ENCODE peak calls at places on chromosomes 3 and 15, in seven cellular contexts. C, E, F, X, Z, O and J are unnamed samples.

GRCh38 chr3:180974286-180974685 is 15.2 kb downstream of the DNAJC19 start:
- DNase-seq in C (no peak), E (no peak), F (no peak), X (no peak), Z (no peak), O (no peak), J (no peak)

GRCh38 chr15:61917457-61917856 is 142.8 kb downstream of the VPS13C start:
- DNase-seq in C (no peak), E (no peak), F (no peak), X (no peak), Z (no peak), O (no peak), J (no peak)

GRCh38 chr15:70880781-70881180 is 11.5 kb downstream of the THAP10 start:
- DNase-seq in C (no peak), E (no peak), F (no peak), X (peak; percentile 40), Z (no peak), O (no peak), J (no peak)

GRCh38 chr15:85470549-85471271 is 90.3 kb downstream of the AKAP13 start:
- DNase-seq in C (no peak), E (no peak), F (no peak), X (no peak), Z (no peak), O (no peak), J (no peak)

GRCh38 chr3:82186017-82186416 is 424.6 kb upstream of the GBE1 start:
- DNase-seq in C (peak; percentile 20), E (no peak), F (no peak), X (no peak), Z (no peak), O (no peak), J (no peak)

GRCh38 chr15:97012986-97013385 is 682.5 kb downstream of the NR2F2 start:
- DNase-seq in C (no peak), E (no peak), F (no peak), X (no peak), Z (no peak), O (no peak), J (no peak)

GRCh38 chr15:76823903-76824302 is 81.2 kb downstream of the SCAPER start:
- DNase-seq in C (no peak), E (no peak), F (no peak), X (no peak), Z (no peak), O (no peak), J (no peak)

GRCh38 chr3:150077107-150077506 is 106.4 kb upstream of the PFN2 start:
- DNase-seq in C (no peak), E (no peak), F (no peak), X (no peak), Z (no peak), O (no peak), J (no peak)

GRCh38 chr3:191175102-191175501 is 23.9 kb upstream of the OSTN start:
- DNase-seq in C (no peak), E (no peak), F (no peak), X (no peak), Z (no peak), O (no peak), J (no peak)

GRCh38 chr3:105930733-105931132 is 61.9 kb upstream of the CBLB start:
- DNase-seq in C (no peak), E (no peak), F (no peak), X (no peak), Z (no peak), O (no peak), J (no peak)

GRCh38 chr3:29922990-29923746 is 642.3 kb downstream of the RBMS3 start:
- DNase-seq in C (no peak), E (no peak), F (no peak), X (peak; percentile 97), Z (no peak), O (peak; percentile 91), J (no peak)

GRCh38 chr15:33309602-33310276 is 1.0 kb upstream of the RYR3 start:
- DNase-seq in C (peak; percentile 51), E (peak; percentile 16), F (no peak), X (peak; percentile 25), Z (no peak), O (no peak), J (no peak)

GRCh38 chr3:152444029-152444641 is 175.4 kb downstream of the MBNL1 start:
- DNase-seq in C (no peak), E (no peak), F (no peak), X (peak; percentile 81), Z (no peak), O (peak; percentile 71), J (peak; percentile 45)

GRCh38 chr3:113086506-113087461 is 96.0 kb downstream of the GTPBP8 start:
- DNase-seq in C (no peak), E (no peak), F (no peak), X (no peak), Z (no peak), O (peak; percentile 32), J (no peak)